ENCODE peak calls at places on chromosomes 1 and 21, in five cellular contexts. One of them, this sample, is unnamed.
A peak's percentile ranks its signal among the peaks of the same experiment; 100 is the strongest.

GRCh38 chr1:1001057-1001630 is 1.2 kb upstream of the HES4 start:
- DNase-seq in hepatocyte: peak; percentile 48
- DNase-seq in suprapubic skin: peak; percentile 76
- DNase-seq in thoracic aorta: no peak
- DNase-seq in sigmoid colon: peak; percentile 73
- DNase-seq in this sample: no peak

GRCh38 chr1:177517556-177517955 is 346.8 kb downstream of the BRINP2 start:
- DNase-seq in sigmoid colon: no peak
- DNase-seq in thoracic aorta: no peak
- DNase-seq in suprapubic skin: no peak
- DNase-seq in hepatocyte: peak; percentile 7
- DNase-seq in this sample: no peak

GRCh38 chr1:84363019-84363418 is 35.3 kb upstream of the DNASE2B start:
- DNase-seq in hepatocyte: no peak
- DNase-seq in suprapubic skin: no peak
- DNase-seq in sigmoid colon: no peak
- DNase-seq in thoracic aorta: no peak
- DNase-seq in this sample: no peak

GRCh38 chr1:172970186-172970585 is 80.6 kb downstream of the TNFSF18 start:
- DNase-seq in thoracic aorta: no peak
- DNase-seq in sigmoid colon: no peak
- DNase-seq in suprapubic skin: no peak
- DNase-seq in hepatocyte: no peak
- DNase-seq in this sample: no peak

GRCh38 chr21:38349111-38349746 is 92.4 kb downstream of the KCNJ15 start:
- DNase-seq in sigmoid colon: no peak
- DNase-seq in suprapubic skin: peak; percentile 3
- DNase-seq in thoracic aorta: no peak
- DNase-seq in hepatocyte: no peak
- DNase-seq in this sample: no peak

GRCh38 chr1:53949651-53950050 is 3.5 kb downstream of the LRRC42 start:
- DNase-seq in sigmoid colon: no peak
- DNase-seq in hepatocyte: no peak
- DNase-seq in suprapubic skin: no peak
- DNase-seq in thoracic aorta: no peak
- DNase-seq in this sample: no peak

GRCh38 chr1:13543927-13544556 is 30.2 kb upstream of the LRRC38 start:
- DNase-seq in hepatocyte: peak; percentile 49
- DNase-seq in suprapubic skin: peak; percentile 79
- DNase-seq in sigmoid colon: peak; percentile 69
- DNase-seq in thoracic aorta: no peak
- DNase-seq in this sample: no peak

GRCh38 chr21:34367320-34367935 is 3.6 kb downstream of the KCNE2 start:
- DNase-seq in suprapubic skin: peak; percentile 75
- DNase-seq in hepatocyte: peak; percentile 90
- DNase-seq in sigmoid colon: peak; percentile 69
- DNase-seq in thoracic aorta: no peak
- DNase-seq in this sample: peak; percentile 47

GRCh38 chr1:67552336-67552759 is 122.1 kb upstream of the SERBP1 start:
- DNase-seq in sigmoid colon: no peak
- DNase-seq in suprapubic skin: no peak
- DNase-seq in hepatocyte: peak; percentile 70
- DNase-seq in thoracic aorta: no peak
- DNase-seq in this sample: no peak

GRCh38 chr1:84096121-84096635 is 47.9 kb upstream of the PRKACB start:
- DNase-seq in hepatocyte: no peak
- DNase-seq in sigmoid colon: no peak
- DNase-seq in suprapubic skin: no peak
- DNase-seq in thoracic aorta: no peak
- DNase-seq in this sample: no peak

GRCh38 chr1:14912831-14913230 is 240.7 kb upstream of the TMEM51 start:
- DNase-seq in suprapubic skin: no peak
- DNase-seq in hepatocyte: no peak
- DNase-seq in sigmoid colon: no peak
- DNase-seq in thoracic aorta: no peak
- DNase-seq in this sample: no peak

GRCh38 chr1:7046314-7046713 is 261.1 kb downstream of the CAMTA1 start:
- DNase-seq in hepatocyte: peak; percentile 77
- DNase-seq in sigmoid colon: no peak
- DNase-seq in suprapubic skin: no peak
- DNase-seq in thoracic aorta: no peak
- DNase-seq in this sample: no peak

GRCh38 chr1:151841141-151841540 is 1.5 kb upstream of the C2CD4D start:
- DNase-seq in hepatocyte: no peak
- DNase-seq in thoracic aorta: no peak
- DNase-seq in sigmoid colon: no peak
- DNase-seq in suprapubic skin: no peak
- DNase-seq in this sample: no peak

GRCh38 chr1:152768847-152769533 is 6.0 kb upstream of the LCE1F start:
- DNase-seq in sigmoid colon: no peak
- DNase-seq in hepatocyte: no peak
- DNase-seq in suprapubic skin: no peak
- DNase-seq in thoracic aorta: no peak
- DNase-seq in this sample: no peak

GRCh38 chr1:173477286-173478098 is at the start of gene PRDX6:
- DNase-seq in thoracic aorta: peak; percentile 66
- DNase-seq in hepatocyte: peak; percentile 71
- DNase-seq in sigmoid colon: peak; percentile 95
- DNase-seq in suprapubic skin: peak; percentile 96
- DNase-seq in this sample: peak; percentile 83

GRCh38 chr1:30321996-30322858 is 401.2 kb downstream of the MATN1 start:
- DNase-seq in thoracic aorta: no peak
- DNase-seq in hepatocyte: no peak
- DNase-seq in sigmoid colon: no peak
- DNase-seq in suprapubic skin: peak; percentile 61
- DNase-seq in this sample: no peak

GRCh38 chr1:30145723-30146263 is 577.6 kb downstream of the MATN1 start:
- DNase-seq in sigmoid colon: no peak
- DNase-seq in suprapubic skin: peak; percentile 38
- DNase-seq in thoracic aorta: no peak
- DNase-seq in hepatocyte: no peak
- DNase-seq in this sample: no peak

GRCh38 chr1:20634065-20634593 is 871 bp downstream of the PINK1 start:
- DNase-seq in suprapubic skin: no peak
- DNase-seq in sigmoid colon: no peak
- DNase-seq in hepatocyte: peak; percentile 15
- DNase-seq in thoracic aorta: no peak
- DNase-seq in this sample: no peak

GRCh38 chr21:44000360-44000759 is 11.7 kb upstream of the TRAPPC10 start:
- DNase-seq in hepatocyte: no peak
- DNase-seq in sigmoid colon: no peak
- DNase-seq in thoracic aorta: no peak
- DNase-seq in suprapubic skin: no peak
- DNase-seq in this sample: no peak

GRCh38 chr1:153122831-153123421 is 9.6 kb upstream of the SPRR2F start:
- DNase-seq in hepatocyte: peak; percentile 8
- DNase-seq in thoracic aorta: no peak
- DNase-seq in suprapubic skin: no peak
- DNase-seq in sigmoid colon: no peak
- DNase-seq in this sample: no peak

GRCh38 chr1:197029749-197030148 is 37.3 kb downstream of the F13B start:
- DNase-seq in sigmoid colon: no peak
- DNase-seq in hepatocyte: no peak
- DNase-seq in suprapubic skin: no peak
- DNase-seq in thoracic aorta: no peak
- DNase-seq in this sample: no peak

GRCh38 chr1:215863796-215864195 is 296.7 kb downstream of the KCTD3 start:
- DNase-seq in thoracic aorta: no peak
- DNase-seq in sigmoid colon: no peak
- DNase-seq in suprapubic skin: no peak
- DNase-seq in hepatocyte: no peak
- DNase-seq in this sample: no peak

GRCh38 chr1:89553195-89553584 is 28.6 kb downstream of the LRRC8B start:
- DNase-seq in thoracic aorta: no peak
- DNase-seq in suprapubic skin: no peak
- DNase-seq in hepatocyte: no peak
- DNase-seq in sigmoid colon: no peak
- DNase-seq in this sample: no peak

GRCh38 chr21:42360317-42360716 is 6.0 kb downstream of the TFF1 start:
- DNase-seq in thoracic aorta: no peak
- DNase-seq in hepatocyte: no peak
- DNase-seq in sigmoid colon: no peak
- DNase-seq in suprapubic skin: no peak
- DNase-seq in this sample: no peak

GRCh38 chr1:113756461-113756860 is 2.8 kb downstream of the PHTF1 start:
- DNase-seq in thoracic aorta: no peak
- DNase-seq in sigmoid colon: no peak
- DNase-seq in hepatocyte: no peak
- DNase-seq in suprapubic skin: no peak
- DNase-seq in this sample: no peak

GRCh38 chr1:234989019-234989418 is 139.6 kb downstream of the TOMM20 start:
- DNase-seq in suprapubic skin: no peak
- DNase-seq in sigmoid colon: peak; percentile 7
- DNase-seq in thoracic aorta: no peak
- DNase-seq in hepatocyte: no peak
- DNase-seq in this sample: no peak

GRCh38 chr1:234990874-234991801 is 137.5 kb downstream of the TOMM20 start:
- DNase-seq in thoracic aorta: no peak
- DNase-seq in suprapubic skin: no peak
- DNase-seq in sigmoid colon: peak; percentile 34
- DNase-seq in hepatocyte: no peak
- DNase-seq in this sample: no peak

GRCh38 chr1:234988536-234988935 is 140.1 kb downstream of the TOMM20 start:
- DNase-seq in sigmoid colon: peak; percentile 10
- DNase-seq in suprapubic skin: no peak
- DNase-seq in thoracic aorta: no peak
- DNase-seq in hepatocyte: no peak
- DNase-seq in this sample: no peak

GRCh38 chr1:234990328-234990675 is 138.3 kb downstream of the TOMM20 start:
- DNase-seq in sigmoid colon: peak; percentile 59
- DNase-seq in thoracic aorta: no peak
- DNase-seq in suprapubic skin: no peak
- DNase-seq in hepatocyte: no peak
- DNase-seq in this sample: no peak

GRCh38 chr1:234989479-234990327 is 138.9 kb downstream of the TOMM20 start:
- DNase-seq in hepatocyte: no peak
- DNase-seq in thoracic aorta: no peak
- DNase-seq in suprapubic skin: no peak
- DNase-seq in sigmoid colon: peak; percentile 60
- DNase-seq in this sample: no peak
- H3K27ac ChIP-seq in hepatocyte: no peak overlapping the region
- H3K27ac ChIP-seq in thoracic aorta: peak overlapping the region; percentile 99
- H3K27ac ChIP-seq in suprapubic skin: no peak overlapping the region
- H3K27ac ChIP-seq in sigmoid colon: peak overlapping the region; percentile 86
- H3K27ac ChIP-seq in this sample: no peak overlapping the region

GRCh38 chr1:174971466-174971865 is 28.3 kb upstream of the CACYBP start:
- DNase-seq in suprapubic skin: no peak
- DNase-seq in thoracic aorta: no peak
- DNase-seq in sigmoid colon: no peak
- DNase-seq in hepatocyte: no peak
- DNase-seq in this sample: no peak

GRCh38 chr1:174969977-174970376 is 29.8 kb upstream of the CACYBP start:
- DNase-seq in thoracic aorta: no peak
- DNase-seq in sigmoid colon: no peak
- DNase-seq in hepatocyte: no peak
- DNase-seq in suprapubic skin: no peak
- DNase-seq in this sample: no peak

GRCh38 chr1:174974711-174975111 is 25.0 kb upstream of the CACYBP start:
- DNase-seq in hepatocyte: no peak
- DNase-seq in thoracic aorta: no peak
- DNase-seq in sigmoid colon: no peak
- DNase-seq in suprapubic skin: no peak
- DNase-seq in this sample: no peak

GRCh38 chr1:174968750-174969244 is 30.9 kb upstream of the CACYBP start:
- DNase-seq in thoracic aorta: no peak
- DNase-seq in hepatocyte: no peak
- DNase-seq in suprapubic skin: no peak
- DNase-seq in sigmoid colon: no peak
- DNase-seq in this sample: peak; percentile 30

GRCh38 chr1:174971902-174972301 is 27.8 kb upstream of the CACYBP start:
- DNase-seq in hepatocyte: no peak
- DNase-seq in suprapubic skin: no peak
- DNase-seq in sigmoid colon: no peak
- DNase-seq in thoracic aorta: no peak
- DNase-seq in this sample: no peak
- H3K27ac ChIP-seq in hepatocyte: no peak overlapping the region
- H3K27ac ChIP-seq in suprapubic skin: peak overlapping the region; percentile 43
- H3K27ac ChIP-seq in sigmoid colon: no peak overlapping the region
- H3K27ac ChIP-seq in thoracic aorta: no peak overlapping the region
- H3K27ac ChIP-seq in this sample: no peak overlapping the region

GRCh38 chr1:56416385-56416972 is 162.9 kb downstream of the PLPP3 start:
- DNase-seq in thoracic aorta: no peak
- DNase-seq in sigmoid colon: no peak
- DNase-seq in suprapubic skin: no peak
- DNase-seq in hepatocyte: peak; percentile 55
- DNase-seq in this sample: no peak

GRCh38 chr1:56417636-56418035 is 161.7 kb downstream of the PLPP3 start:
- DNase-seq in hepatocyte: peak; percentile 34
- DNase-seq in suprapubic skin: no peak
- DNase-seq in sigmoid colon: no peak
- DNase-seq in thoracic aorta: no peak
- DNase-seq in this sample: no peak

GRCh38 chr1:56414728-56415224 is 164.6 kb downstream of the PLPP3 start:
- DNase-seq in sigmoid colon: no peak
- DNase-seq in hepatocyte: peak; percentile 68
- DNase-seq in suprapubic skin: no peak
- DNase-seq in thoracic aorta: no peak
- DNase-seq in this sample: no peak

GRCh38 chr1:56415258-56415657 is 164.1 kb downstream of the PLPP3 start:
- DNase-seq in sigmoid colon: no peak
- DNase-seq in hepatocyte: no peak
- DNase-seq in suprapubic skin: no peak
- DNase-seq in thoracic aorta: no peak
- DNase-seq in this sample: no peak

GRCh38 chr1:56415720-56416119 is 163.6 kb downstream of the PLPP3 start:
- DNase-seq in thoracic aorta: no peak
- DNase-seq in suprapubic skin: no peak
- DNase-seq in sigmoid colon: no peak
- DNase-seq in hepatocyte: no peak
- DNase-seq in this sample: no peak
- H3K27ac ChIP-seq in thoracic aorta: no peak overlapping the region
- H3K27ac ChIP-seq in suprapubic skin: no peak overlapping the region
- H3K27ac ChIP-seq in sigmoid colon: no peak overlapping the region
- H3K27ac ChIP-seq in hepatocyte: peak overlapping the region; percentile 81
- H3K27ac ChIP-seq in this sample: no peak overlapping the region

GRCh38 chr1:26168410-26169167 is at the start of gene C1orf232:
- DNase-seq in suprapubic skin: no peak
- DNase-seq in hepatocyte: peak; percentile 13
- DNase-seq in sigmoid colon: no peak
- DNase-seq in thoracic aorta: no peak
- DNase-seq in this sample: no peak
- H3K27ac ChIP-seq in suprapubic skin: peak within 1 kb of the TSS; percentile 4
- H3K27ac ChIP-seq in hepatocyte: peak within 1 kb of the TSS; percentile 90
- H3K27ac ChIP-seq in sigmoid colon: peak within 1 kb of the TSS; percentile 78
- H3K27ac ChIP-seq in thoracic aorta: peak within 1 kb of the TSS; percentile 56
- H3K27ac ChIP-seq in this sample: peak within 1 kb of the TSS; percentile 77

GRCh38 chr1:204812842-204813241 is 57.8 kb upstream of the NFASC start:
- DNase-seq in hepatocyte: no peak
- DNase-seq in sigmoid colon: no peak
- DNase-seq in thoracic aorta: no peak
- DNase-seq in suprapubic skin: no peak
- DNase-seq in this sample: no peak
- H3K27ac ChIP-seq in hepatocyte: no peak overlapping the region
- H3K27ac ChIP-seq in sigmoid colon: peak overlapping the region; percentile 87
- H3K27ac ChIP-seq in thoracic aorta: no peak overlapping the region
- H3K27ac ChIP-seq in suprapubic skin: no peak overlapping the region
- H3K27ac ChIP-seq in this sample: no peak overlapping the region